ENCODE peak calls at places on chromosomes 11 and 22, in nine cellular contexts. One of them, this sample, is unnamed.

GRCh38 chr11:116580828-116581227 is 192.0 kb downstream of the BUD13 start:
- DNase-seq in uterus: no peak
- DNase-seq in right lobe of liver: no peak
- DNase-seq in spleen: peak; percentile 62
- DNase-seq in sigmoid colon: no peak
- DNase-seq in IMR-90: no peak
- DNase-seq in body of pancreas: no peak
- DNase-seq in ovary: no peak
- DNase-seq in Peyer's patch: no peak
- DNase-seq in this sample: no peak

GRCh38 chr11:85961930-85962363 is 106.8 kb downstream of the CCDC83 start:
- DNase-seq in uterus: no peak
- DNase-seq in right lobe of liver: no peak
- DNase-seq in spleen: no peak
- DNase-seq in sigmoid colon: no peak
- DNase-seq in IMR-90: peak; percentile 67
- DNase-seq in body of pancreas: no peak
- DNase-seq in ovary: no peak
- DNase-seq in Peyer's patch: no peak
- DNase-seq in this sample: no peak

GRCh38 chr22:37331811-37332536 is 49.7 kb downstream of the CYTH4 start:
- DNase-seq in uterus: no peak
- DNase-seq in right lobe of liver: no peak
- DNase-seq in spleen: no peak
- DNase-seq in sigmoid colon: no peak
- DNase-seq in IMR-90: peak; percentile 38
- DNase-seq in body of pancreas: no peak
- DNase-seq in ovary: no peak
- DNase-seq in Peyer's patch: no peak
- DNase-seq in this sample: no peak

GRCh38 chr11:67521924-67522323 is 1.3 kb downstream of the CABP2 start:
- DNase-seq in uterus: no peak
- DNase-seq in right lobe of liver: no peak
- DNase-seq in spleen: no peak
- DNase-seq in sigmoid colon: no peak
- DNase-seq in IMR-90: no peak
- DNase-seq in body of pancreas: no peak
- DNase-seq in ovary: no peak
- DNase-seq in Peyer's patch: no peak
- DNase-seq in this sample: no peak

GRCh38 chr11:57072640-57073039 is 83.9 kb downstream of the OR5AK2 start:
- DNase-seq in uterus: no peak
- DNase-seq in right lobe of liver: no peak
- DNase-seq in spleen: no peak
- DNase-seq in sigmoid colon: no peak
- DNase-seq in IMR-90: peak; percentile 97
- DNase-seq in body of pancreas: no peak
- DNase-seq in ovary: no peak
- DNase-seq in Peyer's patch: no peak
- DNase-seq in this sample: peak; percentile 53

GRCh38 chr11:11577246-11577855 is 44.5 kb downstream of the GALNT18 start:
- DNase-seq in uterus: no peak
- DNase-seq in right lobe of liver: no peak
- DNase-seq in spleen: no peak
- DNase-seq in sigmoid colon: no peak
- DNase-seq in IMR-90: peak; percentile 50
- DNase-seq in body of pancreas: no peak
- DNase-seq in ovary: no peak
- DNase-seq in Peyer's patch: no peak
- DNase-seq in this sample: peak; percentile 67

GRCh38 chr11:71294846-71295600 is 42.6 kb upstream of the SHANK2 start:
- DNase-seq in uterus: no peak
- DNase-seq in right lobe of liver: no peak
- DNase-seq in spleen: no peak
- DNase-seq in sigmoid colon: no peak
- DNase-seq in IMR-90: no peak
- DNase-seq in body of pancreas: no peak
- DNase-seq in ovary: no peak
- DNase-seq in Peyer's patch: no peak
- DNase-seq in this sample: no peak

GRCh38 chr11:8229299-8230177 is 34.1 kb downstream of the LMO1 start:
- DNase-seq in uterus: no peak
- DNase-seq in right lobe of liver: no peak
- DNase-seq in spleen: peak; percentile 53
- DNase-seq in sigmoid colon: no peak
- DNase-seq in IMR-90: no peak
- DNase-seq in body of pancreas: peak; percentile 71
- DNase-seq in ovary: no peak
- DNase-seq in Peyer's patch: no peak
- DNase-seq in this sample: peak; percentile 56

GRCh38 chr11:11113676-11114075 is 239.4 kb downstream of the CSNK2A3 start:
- DNase-seq in uterus: no peak
- DNase-seq in right lobe of liver: no peak
- DNase-seq in spleen: no peak
- DNase-seq in sigmoid colon: no peak
- DNase-seq in IMR-90: no peak
- DNase-seq in body of pancreas: no peak
- DNase-seq in ovary: no peak
- DNase-seq in Peyer's patch: no peak
- DNase-seq in this sample: no peak

DNA sequence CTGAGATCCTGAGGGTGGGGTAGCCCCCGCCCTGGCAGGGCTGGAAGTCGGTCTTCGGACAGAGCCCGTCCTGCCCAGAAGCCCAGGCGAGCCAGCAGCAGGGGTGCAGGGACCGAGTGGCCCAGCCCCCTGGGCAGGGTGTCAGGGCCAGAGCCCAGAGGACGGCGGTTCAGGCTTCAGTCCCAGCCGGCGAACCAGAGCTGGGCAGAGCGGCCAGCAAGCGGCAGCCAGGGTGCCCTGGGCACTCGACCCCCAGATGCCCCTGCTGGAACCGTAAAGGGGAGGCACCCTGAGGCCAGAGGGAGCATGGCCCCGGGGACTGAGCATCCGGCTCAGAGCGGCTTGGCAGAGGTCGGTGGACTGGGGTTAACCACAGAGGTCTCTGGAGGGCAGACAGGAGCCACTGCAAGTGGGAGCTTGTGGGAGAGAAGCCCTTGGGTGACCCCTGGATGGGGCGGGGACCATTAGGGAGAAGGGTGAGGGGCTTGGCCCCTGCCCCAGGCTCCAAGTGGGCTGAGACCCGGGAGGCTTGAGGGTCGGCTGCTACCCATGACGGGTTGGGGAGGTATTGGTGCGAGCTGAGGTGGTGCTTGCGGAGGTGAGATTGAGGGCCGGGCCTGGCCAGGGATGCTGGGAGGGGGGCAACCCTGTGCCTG is 15.9 kb downstream of the LSP1 start:
- DNase-seq in uterus: no peak
- DNase-seq in right lobe of liver: peak; percentile 21
- DNase-seq in spleen: peak; percentile 80
- DNase-seq in sigmoid colon: no peak
- DNase-seq in IMR-90: no peak
- DNase-seq in body of pancreas: no peak
- DNase-seq in ovary: no peak
- DNase-seq in Peyer's patch: no peak
- DNase-seq in this sample: no peak
- TF ChIP-seq POLR2A in uterus: no peak
- TF ChIP-seq POLR2A in right lobe of liver: no peak
- TF ChIP-seq POLR2A in spleen: no peak
- TF ChIP-seq POLR2A in sigmoid colon: no peak
- TF ChIP-seq POLR2A in IMR-90: no peak
- TF ChIP-seq POLR2A in body of pancreas: no peak
- TF ChIP-seq POLR2A in ovary: no peak
- TF ChIP-seq POLR2A in Peyer's patch: no peak
- TF ChIP-seq POLR2A in this sample: no peak

DNA sequence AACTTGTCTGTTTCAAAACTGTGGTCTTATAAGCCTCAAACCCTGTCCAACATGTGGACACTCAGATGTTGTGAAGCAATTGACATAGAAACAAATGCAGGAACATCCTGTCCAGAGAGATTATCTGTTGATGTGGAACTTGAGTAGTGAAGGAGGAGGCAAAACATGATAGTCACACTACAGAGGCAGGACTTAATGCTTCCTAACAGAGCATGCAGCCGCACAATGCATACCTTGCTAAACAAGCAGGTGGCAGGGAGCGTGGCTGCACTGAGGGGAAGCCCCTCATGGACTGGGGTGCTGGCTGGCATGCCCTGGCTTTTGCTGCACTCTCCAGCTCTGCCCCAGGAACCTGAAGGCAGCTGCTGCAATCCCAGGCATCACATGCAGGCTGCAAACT is 5.3 kb downstream of the C22orf39 start:
- DNase-seq in uterus: no peak
- DNase-seq in right lobe of liver: no peak
- DNase-seq in spleen: no peak
- DNase-seq in sigmoid colon: no peak
- DNase-seq in IMR-90: no peak
- DNase-seq in body of pancreas: no peak
- DNase-seq in ovary: no peak
- DNase-seq in Peyer's patch: no peak
- DNase-seq in this sample: no peak
- TF ChIP-seq POLR2A in uterus: no peak
- TF ChIP-seq POLR2A in right lobe of liver: no peak
- TF ChIP-seq POLR2A in spleen: no peak
- TF ChIP-seq POLR2A in sigmoid colon: no peak
- TF ChIP-seq POLR2A in IMR-90: no peak
- TF ChIP-seq POLR2A in body of pancreas: no peak
- TF ChIP-seq POLR2A in ovary: no peak
- TF ChIP-seq POLR2A in Peyer's patch: no peak
- TF ChIP-seq POLR2A in this sample: no peak

DNA sequence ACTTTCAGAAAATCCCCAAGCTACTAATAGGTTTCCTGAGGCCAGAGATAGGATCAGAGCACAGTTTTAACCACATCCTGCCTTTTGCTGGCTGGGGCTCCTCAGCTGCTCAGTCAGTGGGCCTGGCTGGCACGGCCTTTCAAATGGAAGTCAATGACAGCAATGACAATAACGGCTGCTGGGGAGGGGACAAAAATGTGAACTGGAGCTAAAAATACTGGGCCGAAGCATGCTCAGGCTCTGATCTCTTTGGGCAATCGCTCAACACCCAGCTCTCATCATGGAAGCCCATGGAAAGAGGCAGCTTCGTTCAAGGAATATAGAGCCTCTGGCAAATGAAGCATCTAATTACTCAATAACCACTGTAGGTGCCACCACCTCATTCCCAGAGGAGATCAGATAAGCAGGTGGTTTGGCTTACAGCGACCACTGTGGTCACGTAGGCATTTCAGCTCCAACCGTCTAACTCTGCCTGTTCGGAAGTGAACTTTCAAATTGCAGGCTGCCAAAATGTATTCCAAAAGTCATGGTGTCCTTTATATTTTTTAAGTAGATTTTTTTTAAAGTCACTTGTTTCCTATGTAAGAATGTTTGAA is 14.3 kb downstream of the WT1 start:
- DNase-seq in uterus: no peak
- DNase-seq in right lobe of liver: no peak
- DNase-seq in spleen: no peak
- DNase-seq in sigmoid colon: no peak
- DNase-seq in IMR-90: no peak
- DNase-seq in body of pancreas: no peak
- DNase-seq in ovary: no peak
- DNase-seq in Peyer's patch: no peak
- DNase-seq in this sample: no peak
- TF ChIP-seq POLR2A in uterus: no peak
- TF ChIP-seq POLR2A in right lobe of liver: no peak
- TF ChIP-seq POLR2A in spleen: no peak
- TF ChIP-seq POLR2A in sigmoid colon: no peak
- TF ChIP-seq POLR2A in IMR-90: no peak
- TF ChIP-seq POLR2A in body of pancreas: no peak
- TF ChIP-seq POLR2A in ovary: no peak
- TF ChIP-seq POLR2A in Peyer's patch: no peak
- TF ChIP-seq POLR2A in this sample: no peak

GRCh38 chr11:111733655-111734088 is 32.5 kb downstream of the PPP2R1B start:
- DNase-seq in uterus: peak; percentile 37
- DNase-seq in right lobe of liver: peak; percentile 42
- DNase-seq in spleen: peak; percentile 64
- DNase-seq in sigmoid colon: peak; percentile 73
- DNase-seq in IMR-90: no peak
- DNase-seq in body of pancreas: no peak
- DNase-seq in ovary: peak; percentile 63
- DNase-seq in Peyer's patch: no peak
- DNase-seq in this sample: no peak

GRCh38 chr11:111736621-111737055 is 29.6 kb downstream of the PPP2R1B start:
- DNase-seq in uterus: no peak
- DNase-seq in right lobe of liver: no peak
- DNase-seq in spleen: no peak
- DNase-seq in sigmoid colon: no peak
- DNase-seq in IMR-90: no peak
- DNase-seq in body of pancreas: no peak
- DNase-seq in ovary: no peak
- DNase-seq in Peyer's patch: no peak
- DNase-seq in this sample: no peak

GRCh38 chr11:111734383-111735261 is 31.6 kb downstream of the PPP2R1B start:
- DNase-seq in uterus: no peak
- DNase-seq in right lobe of liver: no peak
- DNase-seq in spleen: peak; percentile 58
- DNase-seq in sigmoid colon: no peak
- DNase-seq in IMR-90: no peak
- DNase-seq in body of pancreas: no peak
- DNase-seq in ovary: no peak
- DNase-seq in Peyer's patch: no peak
- DNase-seq in this sample: no peak

GRCh38 chr11:111736191-111736590 is 30.0 kb downstream of the PPP2R1B start:
- DNase-seq in uterus: no peak
- DNase-seq in right lobe of liver: no peak
- DNase-seq in spleen: peak; percentile 61
- DNase-seq in sigmoid colon: no peak
- DNase-seq in IMR-90: peak; percentile 80
- DNase-seq in body of pancreas: no peak
- DNase-seq in ovary: peak; percentile 50
- DNase-seq in Peyer's patch: no peak
- DNase-seq in this sample: no peak

DNA sequence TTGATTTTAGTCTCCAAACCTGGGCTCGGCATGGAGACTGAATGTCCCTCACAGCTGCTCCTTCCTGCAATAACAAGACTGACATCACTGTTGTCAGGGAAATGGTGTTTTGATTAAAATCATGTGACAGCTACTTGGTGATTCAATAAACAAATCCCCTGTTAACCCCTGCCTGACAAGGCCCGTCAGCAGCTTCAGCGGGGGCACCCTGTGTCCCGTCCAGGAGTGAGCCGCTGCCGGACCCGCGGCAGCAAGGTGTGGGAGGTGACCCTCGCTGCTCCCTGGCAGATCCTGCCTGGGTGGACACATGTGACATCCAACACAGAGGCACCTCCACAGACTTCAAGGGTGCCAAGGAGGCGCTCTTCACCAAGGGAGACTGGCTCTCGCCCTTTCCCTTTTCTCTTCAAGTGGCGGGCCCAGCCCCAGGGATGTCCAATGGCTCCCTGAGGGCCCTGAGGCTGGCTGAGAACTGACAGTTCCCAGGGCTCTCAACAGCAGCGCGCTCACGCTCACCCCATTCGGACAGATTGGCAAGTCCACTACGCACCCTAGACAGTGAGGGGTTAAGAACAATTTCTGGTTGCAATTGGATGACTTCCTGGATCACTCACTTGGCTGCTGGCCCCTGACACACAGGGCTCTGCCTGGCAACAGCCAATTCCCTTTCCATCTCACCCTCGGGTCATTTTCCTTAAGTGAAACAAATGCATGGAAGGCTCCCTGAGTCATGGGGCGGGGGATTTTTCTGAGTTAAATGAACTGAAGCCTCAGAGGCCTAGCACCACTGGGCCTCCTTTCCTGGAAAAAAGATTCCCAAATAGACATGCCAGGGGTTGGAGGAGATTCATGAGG is 30.7 kb downstream of the PPP2R1B start:
- DNase-seq in uterus: peak; percentile 90
- DNase-seq in right lobe of liver: peak; percentile 79
- DNase-seq in spleen: peak; percentile 67
- DNase-seq in sigmoid colon: peak; percentile 94
- DNase-seq in IMR-90: peak; percentile 99
- DNase-seq in body of pancreas: no peak
- DNase-seq in ovary: peak; percentile 87
- DNase-seq in Peyer's patch: no peak
- DNase-seq in this sample: peak; percentile 68
- TF ChIP-seq POLR2A in uterus: peak; percentile 57
- TF ChIP-seq POLR2A in right lobe of liver: peak; percentile 65
- TF ChIP-seq POLR2A in spleen: no peak
- TF ChIP-seq POLR2A in sigmoid colon: no peak
- TF ChIP-seq POLR2A in IMR-90: peak; percentile 66
- TF ChIP-seq POLR2A in body of pancreas: no peak
- TF ChIP-seq POLR2A in ovary: peak; percentile 26
- TF ChIP-seq POLR2A in Peyer's patch: no peak
- TF ChIP-seq POLR2A in this sample: peak; percentile 8

This sample was measured in H54.